ENCODE peak calls at places on chromosomes 1 and 21, in four cellular contexts. P, J, Z and I are unnamed samples.

GRCh38 chr1:156284112-156284511 is at the start of gene TMEM79:
- DNase-seq in J (no peak), P (no peak), Z (peak; percentile 40), I (no peak)

GRCh38 chr1:239353536-239353935 is 32.8 kb upstream of the CHRM3 start:
- DNase-seq in P (peak; percentile 48), Z (peak; percentile 30), J (no peak), I (no peak)

GRCh38 chr1:240417317-240417716 is 194.6 kb downstream of the GREM2 start:
- DNase-seq in Z (no peak), P (no peak), J (no peak), I (no peak)

GRCh38 chr1:101239095-101240040 is 2.5 kb downstream of the S1PR1 start:
- DNase-seq in Z (no peak), J (no peak), P (no peak), I (peak; percentile 62)

GRCh38 chr1:218350909-218351616 is 5.9 kb downstream of the TGFB2 start:
- DNase-seq in P (no peak), J (no peak), Z (no peak), I (no peak)

GRCh38 chr1:158147396-158148353 is 33.0 kb upstream of the CD1D start:
- DNase-seq in P (no peak), Z (peak; percentile 21), J (no peak), I (no peak)

GRCh38 chr1:38789498-38790169 is 69.9 kb downstream of the RRAGC start:
- DNase-seq in P (no peak), Z (no peak), J (no peak), I (no peak)

GRCh38 chr1:82503805-82504204 is 703.1 kb downstream of the ADGRL2 start:
- DNase-seq in J (no peak), P (no peak), Z (no peak), I (no peak)

GRCh38 chr1:154578058-154578418 is 10.5 kb downstream of the CHRNB2 start:
- DNase-seq in J (no peak), Z (no peak), P (no peak), I (no peak)

GRCh38 chr1:43831866-43832654 is 101.5 kb upstream of the ARTN start:
- DNase-seq in Z (no peak), P (no peak), J (no peak), I (no peak)

GRCh38 chr1:39391741-39392679 is 99.4 kb upstream of the BMP8A start:
- DNase-seq in Z (no peak), J (no peak), P (no peak), I (no peak)

GRCh38 chr21:36579898-36580297 is 100.0 kb upstream of the CLDN14 start:
- DNase-seq in J (no peak), P (no peak), Z (no peak), I (no peak)

GRCh38 chr1:197892684-197893083 is 9.7 kb upstream of the C1orf53 start:
- DNase-seq in J (no peak), Z (no peak), P (no peak), I (no peak)

GRCh38 chr1:174397261-174397660 is 50.5 kb upstream of the GPR52 start:
- DNase-seq in J (no peak), Z (no peak), P (no peak), I (no peak)

GRCh38 chr1:53603431-53603830 is 135.5 kb downstream of the GLIS1 start:
- DNase-seq in Z (no peak), P (no peak), J (no peak), I (peak; percentile 15)

GRCh38 chr1:62991152-62991551 is 207.2 kb downstream of the ATG4C start:
- DNase-seq in Z (no peak), P (no peak), J (no peak), I (no peak)

GRCh38 chr1:5386371-5386770 is 605.9 kb downstream of the NPHP4 start:
- DNase-seq in J (no peak), Z (no peak), P (no peak), I (no peak)

GRCh38 chr1:226881515-226882185 is 11.2 kb downstream of the PSEN2 start:
- DNase-seq in J (no peak), P (no peak), Z (no peak), I (no peak)

GRCh38 chr1:26408604-26409003 is 2.0 kb upstream of the LIN28A start:
- DNase-seq in P (peak; percentile 68), Z (peak; percentile 69), J (peak; percentile 47), I (peak; percentile 73)

GRCh38 chr1:174605198-174605597 is 157.4 kb downstream of the GPR52 start:
- DNase-seq in J (no peak), Z (no peak), P (no peak), I (no peak)

GRCh38 chr1:85888961-85889360 is 180.7 kb upstream of the ZNHIT6 start:
- DNase-seq in P (no peak), Z (no peak), J (no peak), I (no peak)

GRCh38 chr1:170402451-170403311 is 129.3 kb upstream of the GORAB start:
- DNase-seq in P (no peak), J (no peak), Z (no peak), I (no peak)

GRCh38 chr21:26137379-26138060 is 33.0 kb downstream of the APP start:
- DNase-seq in Z (no peak), J (no peak), P (no peak), I (no peak)

GRCh38 chr1:161158316-161159016 is 834 bp upstream of the USP21 start:
- DNase-seq in P (no peak), Z (no peak), J (no peak), I (no peak)

GRCh38 chr1:45136984-45137383 is 69.4 kb downstream of the ZSWIM5 start:
- DNase-seq in P (no peak), J (no peak), Z (no peak), I (no peak)

GRCh38 chr1:56054959-56055358 is 524.4 kb downstream of the PLPP3 start:
- DNase-seq in P (no peak), J (no peak), Z (no peak), I (no peak)

GRCh38 chr1:50780797-50781196 is 179.3 kb downstream of the FAF1 start:
- DNase-seq in Z (no peak), P (no peak), J (no peak), I (no peak)

GRCh38 chr1:37867784-37868183 is 8.4 kb upstream of the MTF1 start:
- DNase-seq in Z (no peak), P (no peak), J (no peak), I (no peak)

GRCh38 chr1:16088351-16088911 is 15.0 kb upstream of the FAM131C start:
- DNase-seq in J (no peak), Z (no peak), P (no peak), I (no peak)
- H3K27ac ChIP-seq in J (no peak overlapping the region), Z (no peak overlapping the region), P (no peak overlapping the region), I (no peak overlapping the region)

GRCh38 chr1:210558302-210558701 is 229.6 kb downstream of the HHAT start:
- DNase-seq in J (no peak), P (peak; percentile 82), Z (no peak), I (no peak)

GRCh38 chr1:210557426-210558077 is 228.8 kb downstream of the HHAT start:
- DNase-seq in P (no peak), Z (no peak), J (no peak), I (no peak)

GRCh38 chr1:210554382-210554781 is 225.7 kb downstream of the HHAT start:
- DNase-seq in P (no peak), Z (no peak), J (no peak), I (no peak)

GRCh38 chr1:210556475-210556874 is 227.8 kb downstream of the HHAT start:
- DNase-seq in Z (no peak), P (no peak), J (no peak), I (no peak)
- TF ChIP-seq EP300 in Z (no peak), P (no peak), J (no peak), I (no peak)

DNA sequence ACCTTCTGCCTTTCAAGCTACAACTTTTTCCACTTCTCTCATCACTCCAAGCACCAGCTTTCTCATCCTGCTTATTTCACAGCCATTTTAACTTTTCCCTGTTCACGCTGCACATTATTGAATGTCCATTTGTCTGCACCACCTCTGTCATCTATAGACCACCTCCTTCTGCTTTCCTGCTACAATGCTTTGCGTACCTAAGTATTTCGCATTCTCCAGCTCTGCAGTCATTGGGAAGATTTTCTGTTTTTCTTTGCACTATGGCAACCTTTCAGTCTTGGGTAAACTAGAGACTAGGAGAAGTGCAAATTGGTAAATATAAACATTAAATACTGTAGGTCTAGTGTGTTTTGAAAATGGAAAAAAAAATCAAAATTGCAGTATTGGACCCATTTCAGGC is 820 bp downstream of the CCDC30 start:
- DNase-seq in J (no peak), Z (no peak), P (no peak), I (no peak)
- H3K4me3 ChIP-seq in J (peak overlapping the region; percentile 76), Z (no peak overlapping the region), P (peak overlapping the region; percentile 66), I (peak overlapping the region; percentile 73)

GRCh38 chr1:205813755-205814058 is 709 bp upstream of the SLC41A1 start:
- DNase-seq in J (no peak), Z (no peak), P (no peak), I (no peak)
- H3K27ac ChIP-seq in J (peak overlapping the region; percentile 86), Z (peak overlapping the region; percentile 84), P (peak overlapping the region; percentile 94), I (peak overlapping the region; percentile 93)

DNA sequence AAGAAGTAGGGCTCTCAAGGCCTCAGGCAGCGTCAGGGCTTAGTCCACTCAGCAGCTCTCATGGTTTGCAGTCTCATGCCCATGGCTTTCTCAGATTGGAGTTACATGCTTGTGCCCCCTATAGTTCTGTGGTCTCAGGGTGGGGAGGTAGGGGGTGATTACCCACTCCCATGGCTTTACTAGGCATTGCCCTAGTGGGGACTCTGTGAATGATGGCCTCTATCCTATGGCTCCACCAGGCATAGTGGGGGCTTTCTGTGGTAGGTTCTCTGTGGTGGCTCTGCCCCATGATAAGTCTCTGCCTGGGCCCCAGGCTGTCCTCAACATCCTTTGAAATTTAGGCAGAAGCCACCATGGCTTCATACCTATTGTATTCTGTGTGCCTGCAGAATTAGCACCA is 48.9 kb downstream of the MSH4 start:
- DNase-seq in J (no peak), P (no peak), Z (no peak), I (no peak)
- TF ChIP-seq EP300 in J (no peak), P (no peak), Z (no peak), I (no peak)

GRCh38 chr1:36303244-36303643 is 2.9 kb upstream of the SH3D21 start:
- DNase-seq in P (no peak), J (no peak), Z (no peak), I (no peak)

GRCh38 chr1:36303650-36304360 is 2.4 kb upstream of the SH3D21 start:
- DNase-seq in P (no peak), Z (no peak), J (no peak), I (peak; percentile 61)

GRCh38 chr1:36305915-36306209 is 306 bp upstream of the SH3D21 start:
- DNase-seq in J (no peak), P (no peak), Z (peak; percentile 22), I (no peak)

GRCh38 chr1:36304970-36305914 is 926 bp upstream of the SH3D21 start:
- DNase-seq in J (no peak), P (no peak), Z (peak; percentile 40), I (peak; percentile 47)

DNA sequence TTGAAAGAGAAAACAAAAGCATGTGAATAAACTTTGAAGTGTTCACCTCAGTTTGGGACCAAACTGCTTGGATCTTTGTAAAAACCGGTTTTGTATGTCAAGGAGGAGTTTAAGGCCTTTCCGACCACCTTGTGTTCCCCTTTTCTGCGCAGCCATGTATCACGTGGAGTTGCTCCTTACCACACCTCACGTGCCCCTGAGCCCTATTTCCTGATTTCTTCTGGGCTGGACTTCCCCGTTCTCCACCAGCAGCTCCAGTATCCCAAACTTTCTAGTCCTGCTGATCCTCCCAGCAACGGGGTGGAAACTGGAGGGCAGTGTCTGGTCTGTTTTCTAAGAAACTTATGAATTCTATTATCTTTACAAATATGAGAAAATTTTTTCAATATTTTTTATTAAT is 1.6 kb upstream of the SH3D21 start:
- DNase-seq in P (no peak), J (no peak), Z (no peak), I (peak; percentile 67)
- H3K4me3 ChIP-seq in P (no peak overlapping the region), J (no peak overlapping the region), Z (no peak overlapping the region), I (no peak overlapping the region)